ENCODE peak calls at places on chromosomes 3 and 15, in six cellular contexts. B, X, U, E, P and R are unnamed samples.

GRCh38 chr3:191356586-191357439 is 26.5 kb upstream of the UTS2B start:
- DNase-seq in B (no peak), X (peak; percentile 31), U (no peak), E (no peak), P (no peak), R (no peak)

GRCh38 chr3:18501679-18502343 is 76.7 kb upstream of the SATB1 start:
- DNase-seq in B (no peak), X (no peak), U (no peak), E (no peak), P (no peak), R (no peak)

GRCh38 chr3:192128922-192129321 is 598.4 kb downstream of the FGF12 start:
- DNase-seq in B (peak; percentile 44), X (no peak), U (no peak), E (no peak), P (no peak), R (no peak)

GRCh38 chr3:123392871-123393620 is 55.8 kb downstream of the ADCY5 start:
- DNase-seq in B (no peak), X (no peak), U (no peak), E (no peak), P (no peak), R (no peak)

GRCh38 chr3:142445816-142446254 is 2.0 kb downstream of the XRN1 start:
- DNase-seq in B (peak; percentile 44), X (no peak), U (no peak), E (no peak), P (peak; percentile 31), R (no peak)

GRCh38 chr15:80183886-80184285 is 31.1 kb downstream of the FAH start:
- DNase-seq in B (no peak), X (no peak), U (no peak), E (no peak), P (no peak), R (no peak)

GRCh38 chr3:49868951-49869454 is 703 bp downstream of the CAMKV start:
- DNase-seq in B (no peak), X (no peak), U (no peak), E (no peak), P (no peak), R (no peak)

GRCh38 chr15:34699968-34700640 is 54.7 kb downstream of the GJD2 start:
- DNase-seq in B (no peak), X (no peak), U (no peak), E (no peak), P (no peak), R (no peak)

GRCh38 chr15:101305820-101306255 is 10.8 kb upstream of the SNRPA1 start:
- DNase-seq in B (no peak), X (no peak), U (no peak), E (no peak), P (peak; percentile 3), R (no peak)

GRCh38 chr3:150613709-150614480 is 10.8 kb downstream of the SELENOT start:
- DNase-seq in B (no peak), X (no peak), U (no peak), E (no peak), P (no peak), R (no peak)

GRCh38 chr3:195219351-195220045 is 51.5 kb downstream of the XXYLT1 start:
- DNase-seq in B (no peak), X (no peak), U (no peak), E (no peak), P (no peak), R (peak; percentile 57)

GRCh38 chr3:46936733-46937250 is 39.8 kb downstream of the CCDC12 start:
- DNase-seq in B (no peak), X (no peak), U (no peak), E (no peak), P (peak; percentile 4), R (peak; percentile 59)

GRCh38 chr3:37272743-37273142 is 98.4 kb upstream of the LRRFIP2 start:
- DNase-seq in B (no peak), X (no peak), U (no peak), E (no peak), P (no peak), R (no peak)

GRCh38 chr15:78065284-78065872 is 12.1 kb downstream of the TBC1D2B start:
- DNase-seq in B (no peak), X (peak; percentile 47), U (peak; percentile 89), E (no peak), P (peak; percentile 66), R (peak; percentile 91)

GRCh38 chr3:33426630-33427341 is 13.4 kb downstream of the UBP1 start:
- DNase-seq in B (no peak), X (no peak), U (no peak), E (no peak), P (peak; percentile 75), R (no peak)

GRCh38 chr3:94259291-94259690 is 196.4 kb downstream of the NSUN3 start:
- DNase-seq in B (no peak), X (no peak), U (no peak), E (no peak), P (no peak), R (no peak)

GRCh38 chr3:19543212-19543841 is 390.7 kb downstream of the EFHB start:
- DNase-seq in B (peak; percentile 25), X (no peak), U (no peak), E (no peak), P (no peak), R (no peak)

GRCh38 chr15:67480741-67481140 is 40.2 kb upstream of the C15orf61 start:
- DNase-seq in B (no peak), X (no peak), U (no peak), E (no peak), P (no peak), R (no peak)

GRCh38 chr3:124860599-124860998 is 26.6 kb downstream of the ITGB5 start:
- DNase-seq in B (no peak), X (peak; percentile 46), U (peak; percentile 64), E (no peak), P (peak; percentile 58), R (peak; percentile 93)

DNA sequence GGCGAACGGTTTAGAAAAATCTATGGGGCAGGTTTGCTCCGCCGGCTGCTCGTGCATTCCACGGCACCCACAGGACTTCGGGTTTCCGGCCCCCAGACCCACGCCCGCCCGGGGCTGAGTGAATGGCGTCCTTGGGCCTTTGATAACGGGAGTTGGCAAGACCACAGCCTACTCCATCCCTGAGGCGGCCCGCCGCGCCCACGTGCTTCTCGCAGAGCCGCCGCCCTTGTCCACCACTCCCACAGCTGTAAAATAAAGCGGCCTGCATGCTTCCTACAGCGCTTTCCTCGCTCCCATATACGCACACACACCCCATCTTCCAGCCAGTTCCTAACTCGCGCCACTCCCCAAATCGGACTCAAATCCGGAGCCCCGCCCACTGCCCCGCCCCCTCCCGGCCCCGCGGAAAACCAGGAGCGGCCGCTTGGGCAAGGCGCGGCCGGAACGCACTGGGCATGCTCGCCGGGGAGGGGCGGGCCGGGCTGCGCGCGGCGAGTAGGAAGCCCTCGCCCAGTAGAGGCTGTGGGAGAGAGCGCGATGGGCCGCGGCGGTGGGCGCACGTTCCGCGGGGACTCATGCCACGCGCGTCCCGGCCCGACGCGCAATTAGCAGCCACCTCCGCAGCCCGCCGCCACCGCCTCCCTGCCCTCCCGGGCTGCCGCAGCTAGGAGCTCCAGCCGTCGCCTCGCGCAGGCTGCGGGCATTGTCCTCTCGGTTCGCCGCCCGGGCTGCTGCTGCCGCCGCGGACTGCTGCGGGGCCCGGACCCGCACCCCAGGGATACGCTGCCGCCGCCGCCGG is at the start of gene RAP2B:
- DNase-seq in B (peak; percentile 50), X (peak; percentile 99), U (peak; percentile 98), E (peak; percentile 82), P (peak; percentile 99), R (peak; percentile 98)
- TF ChIP-seq EP300 in B (peak; percentile 36), X (no peak), U (peak; percentile 95), E (no peak), P (no peak), R (no peak)

GRCh38 chr15:89106200-89106599 is 17.9 kb downstream of the ABHD2 start:
- DNase-seq in B (no peak), X (no peak), U (no peak), E (no peak), P (no peak), R (peak; percentile 58)

GRCh38 chr15:89104172-89104564 is 15.9 kb downstream of the ABHD2 start:
- DNase-seq in B (no peak), X (no peak), U (peak; percentile 69), E (no peak), P (no peak), R (peak; percentile 57)

GRCh38 chr15:89107984-89108383 is 19.7 kb downstream of the ABHD2 start:
- DNase-seq in B (no peak), X (no peak), U (no peak), E (no peak), P (no peak), R (peak; percentile 75)

GRCh38 chr15:89103481-89104171 is 15.4 kb downstream of the ABHD2 start:
- DNase-seq in B (no peak), X (no peak), U (no peak), E (no peak), P (no peak), R (peak; percentile 53)

GRCh38 chr15:89105147-89105546 is 16.9 kb downstream of the ABHD2 start:
- DNase-seq in B (no peak), X (no peak), U (no peak), E (no peak), P (no peak), R (no peak)
- TF ChIP-seq EP300 in B (no peak), X (no peak), U (peak; percentile 58), E (no peak), P (no peak), R (no peak)

GRCh38 chr3:6416049-6416661 is 444.8 kb upstream of the GRM7 start:
- DNase-seq in B (no peak), X (no peak), U (no peak), E (no peak), P (no peak), R (no peak)
- TF ChIP-seq EP300 in B (no peak), X (no peak), U (no peak), E (no peak), P (no peak), R (no peak)

GRCh38 chr15:76073554-76073953 is 13.8 kb downstream of the TMEM266 start:
- DNase-seq in B (no peak), X (no peak), U (no peak), E (no peak), P (no peak), R (no peak)
- TF ChIP-seq EP300 in B (no peak), X (no peak), U (no peak), E (no peak), P (no peak), R (no peak)

DNA sequence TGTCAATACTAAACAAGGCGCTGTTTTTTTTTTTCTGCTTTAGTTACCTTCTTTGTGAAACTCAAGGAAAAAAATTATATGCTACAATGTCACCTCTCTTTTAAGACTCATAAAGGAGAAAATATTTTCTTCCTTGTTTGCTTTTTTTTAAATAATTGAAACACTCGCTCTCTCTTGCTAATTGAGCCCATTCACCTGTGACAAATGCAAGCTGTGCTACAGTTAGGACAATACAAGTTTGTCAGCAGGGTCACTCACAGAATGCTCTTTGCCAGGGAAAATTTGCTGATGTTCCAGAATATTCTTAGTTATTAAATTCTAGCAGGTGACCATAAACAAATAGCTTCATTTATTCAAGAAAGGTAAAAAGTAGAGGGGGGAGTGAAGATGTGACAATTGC is 375.9 kb upstream of the DPPA4 start:
- DNase-seq in B (no peak), X (no peak), U (no peak), E (no peak), P (no peak), R (no peak)
- TF ChIP-seq EP300 in B (no peak), X (no peak), U (no peak), E (no peak), P (no peak), R (no peak)

GRCh38 chr15:91472316-91472756 is 372.3 kb downstream of the SV2B start:
- DNase-seq in B (no peak), X (no peak), U (no peak), E (no peak), P (no peak), R (no peak)
- TF ChIP-seq EP300 in B (no peak), X (no peak), U (no peak), E (no peak), P (no peak), R (no peak)